ENCODE peak calls at places on chromosomes 3 and 15, in seven cellular contexts. H is stomach, O is GM23338, B is GM12892, Q is prostate gland, F is SK-N-MC, W is transverse colon. D is an unnamed sample.

GRCh38 chr3:66994588-66994987 is 3.5 kb upstream of the KBTBD8 start:
- DNase-seq in H (no peak), O (no peak), B (no peak), Q (no peak), F (no peak), W (no peak), D (no peak)

GRCh38 chr15:99863527-99864198 is 130.4 kb upstream of the LYSMD4 start:
- DNase-seq in H (no peak), O (no peak), B (no peak), Q (no peak), F (no peak), W (no peak), D (no peak)

GRCh38 chr3:30042274-30042859 is 564.0 kb upstream of the TGFBR2 start:
- DNase-seq in H (peak; percentile 55), O (peak; percentile 84), B (no peak), Q (peak; percentile 49), F (peak; percentile 73), W (peak; percentile 68), D (peak; percentile 49)

GRCh38 chr15:100726426-100727190 is 124.2 kb downstream of the ASB7 start:
- DNase-seq in H (no peak), O (no peak), B (no peak), Q (no peak), F (no peak), W (no peak), D (peak; percentile 1)

GRCh38 chr3:190024912-190025311 is 95.8 kb downstream of the P3H2 start:
- DNase-seq in H (no peak), O (no peak), B (no peak), Q (no peak), F (no peak), W (no peak), D (no peak)

GRCh38 chr3:31132132-31132769 is 237.8 kb upstream of the GADL1 start:
- DNase-seq in H (no peak), O (peak; percentile 58), B (no peak), Q (no peak), F (no peak), W (no peak), D (peak; percentile 17)

GRCh38 chr3:36960502-36960901 is 15.6 kb upstream of the TRANK1 start:
- DNase-seq in H (no peak), O (no peak), B (no peak), Q (no peak), F (no peak), W (no peak), D (no peak)

GRCh38 chr3:188707396-188708288 is 464.1 kb upstream of the TPRG1 start:
- DNase-seq in H (no peak), O (no peak), B (no peak), Q (no peak), F (no peak), W (no peak), D (no peak)

GRCh38 chr3:16174389-16174788 is at the start of gene GALNT15:
- DNase-seq in H (peak; percentile 69), O (no peak), B (no peak), Q (peak; percentile 52), F (no peak), W (peak; percentile 70), D (peak; percentile 82)

GRCh38 chr3:38168151-38168987 is 3.0 kb downstream of the OXSR1 start:
- DNase-seq in H (no peak), O (no peak), B (no peak), Q (no peak), F (no peak), W (no peak), D (no peak)

GRCh38 chr3:126022741-126023359 is 53.9 kb downstream of the ROPN1B start:
- DNase-seq in H (no peak), O (peak; percentile 12), B (no peak), Q (no peak), F (no peak), W (no peak), D (no peak)

GRCh38 chr3:66393486-66394260 is 107.1 kb downstream of the LRIG1 start:
- DNase-seq in H (no peak), O (no peak), B (no peak), Q (no peak), F (no peak), W (no peak), D (no peak)

GRCh38 chr15:97849183-97849582 is 111.3 kb upstream of the ARRDC4 start:
- DNase-seq in H (no peak), O (peak; percentile 50), B (no peak), Q (no peak), F (no peak), W (no peak), D (no peak)

GRCh38 chr3:14343338-14344112 is 58.9 kb upstream of the SLC6A6 start:
- DNase-seq in H (no peak), O (no peak), B (no peak), Q (no peak), F (no peak), W (no peak), D (no peak)

GRCh38 chr3:160098261-160098908 is 109.8 kb downstream of the IL12A start:
- DNase-seq in H (no peak), O (no peak), B (no peak), Q (no peak), F (no peak), W (no peak), D (no peak)

GRCh38 chr15:93042691-93043378 is 46.2 kb downstream of the RGMA start:
- DNase-seq in H (no peak), O (no peak), B (no peak), Q (no peak), F (no peak), W (no peak), D (no peak)

GRCh38 chr3:189355115-189355480 is 183.3 kb downstream of the TPRG1 start:
- DNase-seq in H (no peak), O (no peak), B (no peak), Q (no peak), F (no peak), W (no peak), D (no peak)

GRCh38 chr3:108221911-108222812 is at the start of gene IFT57:
- DNase-seq in H (peak; percentile 96), O (peak; percentile 98), B (peak; percentile 83), Q (peak; percentile 98), F (no peak), W (peak; percentile 98), D (peak; percentile 95)
- TF ChIP-seq POLR2AphosphoS5 in H (peak; percentile 86), O (peak; percentile 72), B (peak; percentile 82), Q (peak; percentile 94), F (peak; percentile 82), W (peak; percentile 88), D (peak; percentile 73)

GRCh38 chr3:2770451-2770850 is 339.7 kb downstream of the IL5RA start:
- DNase-seq in H (no peak), O (no peak), B (no peak), Q (no peak), F (no peak), W (no peak), D (no peak)

DNA sequence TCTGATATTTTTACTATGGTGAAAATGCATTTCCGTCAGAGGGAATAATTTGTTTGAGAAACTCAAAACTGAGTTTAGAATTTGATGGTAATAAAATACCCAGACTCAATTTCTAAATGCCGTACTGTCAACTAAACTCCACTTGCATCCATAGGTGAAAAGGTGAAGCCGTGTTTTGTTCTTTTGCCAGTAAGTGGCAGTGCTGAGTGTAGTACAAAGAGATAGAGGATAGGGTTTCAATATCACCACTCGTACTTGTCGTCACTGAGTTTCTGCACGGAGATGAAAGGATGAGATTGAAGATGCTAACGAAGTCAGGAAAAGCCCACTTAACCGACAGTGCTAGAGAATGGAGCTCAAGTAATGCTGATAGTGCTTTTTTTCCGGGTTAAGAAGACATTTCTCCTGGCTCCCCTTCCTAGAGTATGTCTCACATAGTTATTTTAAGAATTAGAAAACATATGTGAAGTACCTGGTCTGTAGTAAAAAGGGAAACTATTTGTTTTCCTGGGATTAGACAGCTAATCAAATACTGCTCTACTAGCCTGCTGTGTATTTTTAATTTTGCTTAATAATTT is 345.1 kb downstream of the IL5RA start:
- DNase-seq in H (no peak), O (peak; percentile 66), B (no peak), Q (no peak), F (no peak), W (no peak), D (peak; percentile 53)
- TF ChIP-seq POLR2AphosphoS5 in H (no peak), O (no peak), B (no peak), Q (no peak), F (no peak), W (no peak), D (no peak)

GRCh38 chr3:105800320-105800719 is 68.5 kb downstream of the CBLB start:
- DNase-seq in H (no peak), O (no peak), B (no peak), Q (no peak), F (no peak), W (no peak), D (no peak)

GRCh38 chr3:105801397-105801796 is 67.4 kb downstream of the CBLB start:
- DNase-seq in H (no peak), O (no peak), B (no peak), Q (no peak), F (no peak), W (no peak), D (no peak)

GRCh38 chr3:105805402-105805801 is 63.4 kb downstream of the CBLB start:
- DNase-seq in H (no peak), O (no peak), B (no peak), Q (no peak), F (no peak), W (no peak), D (no peak)

GRCh38 chr3:105798381-105798934 is 70.4 kb downstream of the CBLB start:
- DNase-seq in H (no peak), O (no peak), B (no peak), Q (no peak), F (no peak), W (no peak), D (peak; percentile 24)

DNA sequence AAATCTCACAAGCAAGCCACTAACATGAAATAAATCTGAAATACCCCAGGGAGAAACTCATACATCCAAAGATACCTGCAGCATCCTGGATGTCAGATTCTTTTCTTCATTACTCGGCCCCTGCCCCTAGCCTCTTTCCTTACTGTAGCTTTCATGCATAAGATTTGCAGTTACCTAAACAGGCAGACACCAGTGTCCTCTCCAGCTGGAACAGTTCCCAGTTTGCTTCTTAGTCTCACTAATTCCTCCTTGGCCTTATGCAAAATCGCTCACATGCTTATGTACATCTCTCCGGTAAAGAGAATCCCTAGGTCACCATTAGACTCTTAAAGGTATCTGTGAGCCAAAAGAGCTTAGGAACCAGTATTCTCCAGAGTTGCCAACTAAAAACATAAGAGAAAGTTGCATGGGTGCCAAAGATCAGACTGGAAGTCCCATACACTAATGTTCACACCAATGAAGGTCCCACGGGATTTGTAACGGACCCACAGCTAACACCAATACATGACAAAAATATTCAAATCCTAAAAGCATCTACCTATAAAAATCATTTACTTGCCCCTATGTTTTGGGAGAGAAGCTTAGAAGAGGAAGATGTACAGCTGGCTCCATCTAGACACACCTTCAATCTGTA is 66.6 kb downstream of the CBLB start:
- DNase-seq in H (no peak), O (no peak), B (no peak), Q (no peak), F (no peak), W (no peak), D (no peak)
- TF ChIP-seq POLR2AphosphoS5 in H (no peak), O (no peak), B (no peak), Q (no peak), F (no peak), W (no peak), D (no peak)

DNA sequence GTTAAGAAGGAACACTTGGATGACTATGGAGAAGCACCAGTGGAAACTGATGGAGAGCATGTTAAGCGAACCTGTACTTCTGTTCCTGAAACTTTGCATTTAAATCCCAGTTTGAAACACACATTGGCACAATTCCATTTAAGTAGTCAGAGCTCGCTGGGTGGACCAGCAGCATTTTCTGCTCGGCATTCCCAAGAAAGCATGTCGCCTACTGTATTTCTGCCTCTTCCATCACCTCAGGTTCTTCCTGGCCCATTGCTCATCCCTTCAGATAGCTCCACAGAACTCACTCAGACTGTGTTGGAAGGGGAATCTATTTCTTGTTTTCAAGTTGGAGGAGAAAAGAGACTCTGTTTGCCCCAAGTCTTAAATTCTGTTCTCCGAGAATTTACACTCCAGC is 3.0 kb downstream of the SKIL start:
- DNase-seq in H (no peak), O (no peak), B (no peak), Q (no peak), F (no peak), W (no peak), D (no peak)
- TF ChIP-seq POLR2AphosphoS5 in H (no peak), O (no peak), B (no peak), Q (no peak), F (no peak), W (no peak), D (no peak)

D was measured in SK-N-SH.